ENCODE peak calls at places on chromosome 16, in six cellular contexts. B is central memory CD8-positive, alpha-beta T cell; G is breast epithelium; Q is NB4; L is stimulated activated CD4-positive, alpha-beta T cell treated with anti-CD3 and anti-CD28 coated beads, Interleukin-4, amount 100 ng/mL, for 4 hours; O is GM12878. C is an unnamed sample.

GRCh38 chr16:68331879-68332410 is 21.1 kb downstream of the PRMT7 start:
- DNase-seq in B (no peak), G (no peak), Q (no peak), L (no peak), O (no peak), C (no peak)

GRCh38 chr16:57992084-57992483 is 8.4 kb downstream of the ZNF319 start:
- DNase-seq in B (no peak), G (no peak), Q (no peak), L (no peak), O (no peak), C (no peak)

GRCh38 chr16:30660424-30661251 is 2.4 kb downstream of the FBRS start:
- DNase-seq in B (peak; percentile 71), G (no peak), Q (peak; percentile 64), L (peak; percentile 61), O (no peak), C (peak; percentile 54)

GRCh38 chr16:11610121-11610505 is 23.4 kb upstream of the LITAF start:
- DNase-seq in B (no peak), G (no peak), Q (no peak), L (no peak), O (no peak), C (no peak)

GRCh38 chr16:57264950-57265371 is 19.5 kb downstream of the PLLP start:
- DNase-seq in B (no peak), G (peak; percentile 54), Q (no peak), L (no peak), O (no peak), C (no peak)

GRCh38 chr16:49492090-49492801 is 118.6 kb downstream of the C16orf78 start:
- DNase-seq in B (no peak), G (peak; percentile 23), Q (peak; percentile 43), L (peak; percentile 43), O (no peak), C (peak; percentile 11)

GRCh38 chr16:26019885-26020284 is 328.1 kb downstream of the HS3ST4 start:
- DNase-seq in B (no peak), G (no peak), Q (no peak), L (no peak), O (no peak), C (no peak)

GRCh38 chr16:30698816-30699614 is at the start of gene SRCAP:
- DNase-seq in B (peak; percentile 15), G (peak; percentile 75), Q (peak; percentile 89), L (peak; percentile 87), O (peak; percentile 44), C (peak; percentile 71)

GRCh38 chr16:57481421-57481820 is 4.9 kb downstream of the DOK4 start:
- DNase-seq in B (no peak), G (no peak), Q (no peak), L (no peak), O (no peak), C (no peak)

GRCh38 chr16:81358860-81359259 is 44.1 kb downstream of the GAN start:
- DNase-seq in B (no peak), G (no peak), Q (no peak), L (no peak), O (no peak), C (no peak)

GRCh38 chr16:29683543-29684090 is 4.6 kb downstream of the QPRT start:
- DNase-seq in B (no peak), G (no peak), Q (no peak), L (no peak), O (no peak), C (no peak)

GRCh38 chr16:2042666-2043295 is 4.9 kb downstream of the NTHL1 start:
- DNase-seq in B (no peak), G (no peak), Q (no peak), L (no peak), O (no peak), C (no peak)

GRCh38 chr16:81036751-81037350 is 1.2 kb downstream of the ATMIN start:
- DNase-seq in B (no peak), G (no peak), Q (peak; percentile 39), L (no peak), O (no peak), C (no peak)

GRCh38 chr16:76071690-76072089 is 205.5 kb upstream of the CNTNAP4 start:
- DNase-seq in B (no peak), G (no peak), Q (no peak), L (no peak), O (no peak), C (no peak)

GRCh38 chr16:28082624-28083023 is 19.1 kb upstream of the GSG1L start:
- DNase-seq in B (no peak), G (no peak), Q (no peak), L (no peak), O (no peak), C (no peak)

GRCh38 chr16:18933501-18933900 is 7.3 kb upstream of the SMG1 start:
- DNase-seq in B (no peak), G (no peak), Q (no peak), L (no peak), O (no peak), C (no peak)

GRCh38 chr16:58196898-58197313 is 1.0 kb downstream of the CSNK2A2 start:
- DNase-seq in B (no peak), G (no peak), Q (peak; percentile 22), L (no peak), O (no peak), C (no peak)

GRCh38 chr16:715448-716249 is 731 bp downstream of the METRN start:
- DNase-seq in B (no peak), G (no peak), Q (peak; percentile 51), L (no peak), O (no peak), C (peak; percentile 54)

GRCh38 chr16:85331685-85332084 is 219.4 kb upstream of the CIBAR2 start:
- DNase-seq in B (no peak), G (no peak), Q (no peak), L (no peak), O (no peak), C (no peak)

GRCh38 chr16:19162085-19162484 is 6.0 kb upstream of the SYT17 start:
- DNase-seq in B (no peak), G (no peak), Q (no peak), L (no peak), O (no peak), C (no peak)